ENCODE peak calls at places on chromosomes 1 and 21, in seven cellular contexts. One of them, this sample, is unnamed.

GRCh38 chr1:15961492-15961891 is 14.4 kb downstream of the ZBTB17 start:
- DNase-seq in AG10803: no peak
- DNase-seq in lower lobe of right lung: no peak
- DNase-seq in kidney epithelial cell: no peak
- DNase-seq in suprapubic skin: peak; percentile 31
- DNase-seq in heart right ventricle: no peak
- DNase-seq in brain microvascular endothelial cell: no peak
- DNase-seq in this sample: no peak

GRCh38 chr1:177023710-177024109 is 140.8 kb downstream of the ASTN1 start:
- DNase-seq in AG10803: no peak
- DNase-seq in lower lobe of right lung: no peak
- DNase-seq in kidney epithelial cell: no peak
- DNase-seq in suprapubic skin: no peak
- DNase-seq in heart right ventricle: no peak
- DNase-seq in brain microvascular endothelial cell: no peak
- DNase-seq in this sample: no peak

GRCh38 chr1:206926286-206926685 is 4.5 kb upstream of the FCMR start:
- DNase-seq in AG10803: no peak
- DNase-seq in lower lobe of right lung: no peak
- DNase-seq in kidney epithelial cell: no peak
- DNase-seq in suprapubic skin: no peak
- DNase-seq in heart right ventricle: no peak
- DNase-seq in brain microvascular endothelial cell: no peak
- DNase-seq in this sample: no peak

GRCh38 chr21:38027901-38028300 is 111.6 kb upstream of the KCNJ6 start:
- DNase-seq in AG10803: peak; percentile 26
- DNase-seq in lower lobe of right lung: no peak
- DNase-seq in kidney epithelial cell: peak; percentile 19
- DNase-seq in suprapubic skin: no peak
- DNase-seq in heart right ventricle: no peak
- DNase-seq in brain microvascular endothelial cell: peak; percentile 5
- DNase-seq in this sample: no peak

GRCh38 chr1:59879556-59879955 is 47.0 kb downstream of the CYP2J2 start:
- DNase-seq in AG10803: peak; percentile 64
- DNase-seq in lower lobe of right lung: peak; percentile 66
- DNase-seq in kidney epithelial cell: peak; percentile 48
- DNase-seq in suprapubic skin: no peak
- DNase-seq in heart right ventricle: peak; percentile 34
- DNase-seq in brain microvascular endothelial cell: peak; percentile 72
- DNase-seq in this sample: peak; percentile 67

GRCh38 chr1:202710070-202711025 is at the start of gene SYT2:
- DNase-seq in AG10803: no peak
- DNase-seq in lower lobe of right lung: no peak
- DNase-seq in kidney epithelial cell: no peak
- DNase-seq in suprapubic skin: peak; percentile 62
- DNase-seq in heart right ventricle: no peak
- DNase-seq in brain microvascular endothelial cell: no peak
- DNase-seq in this sample: no peak

GRCh38 chr21:18553786-18554185 is 150.2 kb upstream of the TMPRSS15 start:
- DNase-seq in AG10803: no peak
- DNase-seq in lower lobe of right lung: no peak
- DNase-seq in kidney epithelial cell: no peak
- DNase-seq in suprapubic skin: no peak
- DNase-seq in heart right ventricle: no peak
- DNase-seq in brain microvascular endothelial cell: no peak
- DNase-seq in this sample: no peak

GRCh38 chr1:28915036-28915895 is 897 bp downstream of the EPB41 start:
- DNase-seq in AG10803: no peak
- DNase-seq in lower lobe of right lung: peak; percentile 55
- DNase-seq in kidney epithelial cell: no peak
- DNase-seq in suprapubic skin: no peak
- DNase-seq in heart right ventricle: no peak
- DNase-seq in brain microvascular endothelial cell: no peak
- DNase-seq in this sample: peak; percentile 29

GRCh38 chr1:198970919-198971318 is 332.1 kb downstream of the PTPRC start:
- DNase-seq in AG10803: peak; percentile 40
- DNase-seq in lower lobe of right lung: no peak
- DNase-seq in kidney epithelial cell: no peak
- DNase-seq in suprapubic skin: no peak
- DNase-seq in heart right ventricle: no peak
- DNase-seq in brain microvascular endothelial cell: no peak
- DNase-seq in this sample: peak; percentile 11

GRCh38 chr1:69109276-69109675 is 458.4 kb upstream of the LRRC7 start:
- DNase-seq in AG10803: no peak
- DNase-seq in lower lobe of right lung: no peak
- DNase-seq in kidney epithelial cell: no peak
- DNase-seq in suprapubic skin: no peak
- DNase-seq in heart right ventricle: no peak
- DNase-seq in brain microvascular endothelial cell: no peak
- DNase-seq in this sample: no peak

GRCh38 chr1:107147813-107148212 is 7.0 kb downstream of the NTNG1 start:
- DNase-seq in AG10803: peak; percentile 42
- DNase-seq in lower lobe of right lung: no peak
- DNase-seq in kidney epithelial cell: no peak
- DNase-seq in suprapubic skin: no peak
- DNase-seq in heart right ventricle: no peak
- DNase-seq in brain microvascular endothelial cell: no peak
- DNase-seq in this sample: no peak

GRCh38 chr1:216456682-216457081 is 33.4 kb upstream of the USH2A start:
- DNase-seq in AG10803: peak; percentile 11
- DNase-seq in lower lobe of right lung: no peak
- DNase-seq in kidney epithelial cell: no peak
- DNase-seq in suprapubic skin: no peak
- DNase-seq in heart right ventricle: no peak
- DNase-seq in brain microvascular endothelial cell: peak; percentile 91
- DNase-seq in this sample: peak; percentile 92

DNA sequence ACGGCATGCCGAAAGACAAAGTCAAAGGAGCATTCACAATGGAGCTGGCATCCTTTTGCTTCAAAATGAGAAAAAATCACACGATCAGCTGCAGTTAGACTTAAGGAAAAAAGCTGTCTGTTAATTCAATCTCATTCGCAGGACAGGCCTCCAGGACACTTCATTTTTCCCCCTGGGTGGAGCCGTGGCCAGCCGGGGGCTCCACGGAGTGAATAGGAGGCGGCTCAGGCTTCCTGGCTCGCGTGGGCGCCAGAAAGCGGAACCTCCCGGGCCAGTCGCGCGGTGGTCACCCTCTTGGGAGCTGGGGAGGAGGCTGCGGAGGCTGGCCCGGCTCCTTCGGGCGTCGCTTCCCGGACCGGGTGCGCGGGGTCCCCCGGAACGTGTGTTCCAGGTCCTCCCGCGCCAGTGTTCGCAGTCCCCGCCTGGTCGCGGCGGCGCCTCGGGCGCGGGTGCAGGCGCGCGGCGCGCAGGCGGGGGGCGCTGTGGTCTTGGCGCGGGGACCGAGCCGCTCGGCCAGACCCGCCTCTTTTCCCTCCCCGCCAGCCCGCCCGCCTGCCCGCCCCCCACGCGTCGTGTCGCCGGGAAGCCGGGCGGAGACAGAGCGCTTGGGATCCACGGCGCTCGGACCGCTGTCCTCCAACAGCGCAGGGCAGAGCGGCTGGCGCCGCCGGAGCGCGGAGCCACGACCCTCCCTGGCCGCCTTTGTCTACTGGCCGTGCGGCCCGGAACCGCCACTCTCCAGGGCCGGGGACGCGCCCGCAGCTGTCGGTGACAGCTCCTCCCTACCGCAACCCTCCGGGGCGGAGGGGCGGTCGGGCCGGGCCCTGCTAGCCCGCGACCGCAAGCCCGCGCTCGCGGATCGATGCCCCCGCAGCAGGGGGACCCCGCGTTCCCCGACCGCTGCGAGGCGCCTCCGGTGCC is at the start of gene RHOU:
- DNase-seq in AG10803: peak; percentile 50
- DNase-seq in lower lobe of right lung: peak; percentile 87
- DNase-seq in kidney epithelial cell: no peak
- DNase-seq in suprapubic skin: peak; percentile 84
- DNase-seq in heart right ventricle: peak; percentile 83
- DNase-seq in brain microvascular endothelial cell: no peak
- DNase-seq in this sample: peak; percentile 27
- TF ChIP-seq CTCF in AG10803: peak; percentile 33
- TF ChIP-seq CTCF in lower lobe of right lung: peak; percentile 72
- TF ChIP-seq CTCF in kidney epithelial cell: peak; percentile 17
- TF ChIP-seq CTCF in suprapubic skin: peak; percentile 24
- TF ChIP-seq CTCF in heart right ventricle: peak; percentile 90
- TF ChIP-seq CTCF in brain microvascular endothelial cell: peak; percentile 15
- TF ChIP-seq CTCF in this sample: no peak

DNA sequence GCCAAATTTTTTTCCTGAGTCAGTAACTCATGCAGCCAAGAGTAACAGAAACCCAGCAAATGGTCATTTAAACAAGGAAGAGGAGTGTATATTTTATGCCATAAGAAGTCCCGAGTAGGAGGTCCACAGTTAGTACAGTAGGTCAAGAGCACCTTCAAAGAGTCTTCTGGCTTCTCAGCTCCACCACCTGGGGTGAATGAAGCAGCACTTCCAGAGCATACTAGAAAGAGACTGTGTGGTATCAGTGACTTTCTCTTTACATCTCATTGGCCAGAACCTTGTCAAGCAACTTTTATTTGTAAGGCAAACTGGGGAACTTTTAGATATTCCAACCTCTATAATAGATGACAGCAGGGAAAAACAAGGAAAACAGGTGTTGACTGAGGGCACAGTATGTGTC is 71.7 kb downstream of the ODF2L start:
- DNase-seq in AG10803: no peak
- DNase-seq in lower lobe of right lung: no peak
- DNase-seq in kidney epithelial cell: no peak
- DNase-seq in suprapubic skin: no peak
- DNase-seq in heart right ventricle: no peak
- DNase-seq in brain microvascular endothelial cell: no peak
- DNase-seq in this sample: no peak
- H3K4me3 ChIP-seq in AG10803: no peak overlapping the region
- H3K4me3 ChIP-seq in lower lobe of right lung: no peak overlapping the region
- H3K4me3 ChIP-seq in kidney epithelial cell: no peak overlapping the region
- H3K4me3 ChIP-seq in suprapubic skin: no peak overlapping the region
- H3K4me3 ChIP-seq in heart right ventricle: no peak overlapping the region
- H3K4me3 ChIP-seq in brain microvascular endothelial cell: no peak overlapping the region
- H3K4me3 ChIP-seq in this sample: no peak overlapping the region

GRCh38 chr1:85606414-85606800 is 25.8 kb downstream of the CCN1 start:
- DNase-seq in AG10803: peak; percentile 36
- DNase-seq in lower lobe of right lung: no peak
- DNase-seq in kidney epithelial cell: no peak
- DNase-seq in suprapubic skin: no peak
- DNase-seq in heart right ventricle: no peak
- DNase-seq in brain microvascular endothelial cell: no peak
- DNase-seq in this sample: peak; percentile 52

GRCh38 chr1:85607126-85607912 is 26.8 kb downstream of the CCN1 start:
- DNase-seq in AG10803: peak; percentile 100
- DNase-seq in lower lobe of right lung: no peak
- DNase-seq in kidney epithelial cell: peak; percentile 99
- DNase-seq in suprapubic skin: no peak
- DNase-seq in heart right ventricle: no peak
- DNase-seq in brain microvascular endothelial cell: peak; percentile 100
- DNase-seq in this sample: peak; percentile 100

GRCh38 chr1:85604598-85604997 is 24.0 kb downstream of the CCN1 start:
- DNase-seq in AG10803: no peak
- DNase-seq in lower lobe of right lung: no peak
- DNase-seq in kidney epithelial cell: no peak
- DNase-seq in suprapubic skin: no peak
- DNase-seq in heart right ventricle: no peak
- DNase-seq in brain microvascular endothelial cell: no peak
- DNase-seq in this sample: no peak

GRCh38 chr1:85607913-85608250 is 27.3 kb downstream of the CCN1 start:
- DNase-seq in AG10803: peak; percentile 61
- DNase-seq in lower lobe of right lung: no peak
- DNase-seq in kidney epithelial cell: no peak
- DNase-seq in suprapubic skin: no peak
- DNase-seq in heart right ventricle: no peak
- DNase-seq in brain microvascular endothelial cell: no peak
- DNase-seq in this sample: no peak

DNA sequence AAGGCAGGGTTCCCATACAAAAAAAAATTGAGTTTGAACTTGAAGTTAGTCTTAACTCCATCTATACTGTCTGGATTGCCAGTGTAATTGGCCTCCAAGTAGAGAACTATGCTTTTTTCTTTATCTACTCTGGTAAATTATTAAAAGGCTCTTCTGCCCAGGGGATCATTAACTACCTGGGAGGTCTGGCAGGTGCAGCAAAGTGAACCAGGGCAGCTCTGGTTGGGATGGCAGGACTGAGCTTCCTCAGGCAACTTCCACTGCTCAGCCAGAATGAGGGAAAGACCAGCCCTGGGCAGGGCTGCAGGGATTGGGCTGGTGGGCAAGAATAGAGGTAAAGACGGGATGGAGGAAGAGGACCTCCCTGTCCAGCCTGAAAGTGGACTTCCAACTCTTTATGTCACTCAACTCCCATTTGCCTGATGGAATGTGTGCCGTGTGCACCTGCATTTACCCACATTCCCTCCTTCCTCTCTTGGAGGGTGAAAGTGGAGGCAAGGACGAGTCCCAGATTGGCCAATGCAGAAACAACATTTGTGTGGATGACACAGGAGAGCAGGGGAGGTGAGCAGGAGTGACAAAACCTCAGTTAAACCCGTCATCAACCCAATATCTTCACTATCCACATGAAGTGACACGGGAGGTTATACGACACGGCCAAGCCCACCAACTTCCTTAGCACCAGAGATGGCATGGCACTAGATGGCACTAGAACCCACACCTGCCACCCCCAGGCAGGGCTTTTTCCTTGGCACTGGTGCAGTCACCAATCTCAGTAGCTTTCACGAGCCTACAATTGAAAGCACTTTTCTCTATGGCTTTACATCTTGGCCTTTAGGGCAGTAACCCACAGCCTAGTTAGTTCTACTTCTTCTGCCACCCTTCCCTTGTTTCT is 25.2 kb downstream of the CCN1 start:
- DNase-seq in AG10803: no peak
- DNase-seq in lower lobe of right lung: no peak
- DNase-seq in kidney epithelial cell: no peak
- DNase-seq in suprapubic skin: no peak
- DNase-seq in heart right ventricle: no peak
- DNase-seq in brain microvascular endothelial cell: no peak
- DNase-seq in this sample: no peak
- TF ChIP-seq CTCF in AG10803: no peak
- TF ChIP-seq CTCF in lower lobe of right lung: no peak
- TF ChIP-seq CTCF in kidney epithelial cell: no peak
- TF ChIP-seq CTCF in suprapubic skin: no peak
- TF ChIP-seq CTCF in heart right ventricle: peak; percentile 36
- TF ChIP-seq CTCF in brain microvascular endothelial cell: no peak
- TF ChIP-seq CTCF in this sample: peak; percentile 4

DNA sequence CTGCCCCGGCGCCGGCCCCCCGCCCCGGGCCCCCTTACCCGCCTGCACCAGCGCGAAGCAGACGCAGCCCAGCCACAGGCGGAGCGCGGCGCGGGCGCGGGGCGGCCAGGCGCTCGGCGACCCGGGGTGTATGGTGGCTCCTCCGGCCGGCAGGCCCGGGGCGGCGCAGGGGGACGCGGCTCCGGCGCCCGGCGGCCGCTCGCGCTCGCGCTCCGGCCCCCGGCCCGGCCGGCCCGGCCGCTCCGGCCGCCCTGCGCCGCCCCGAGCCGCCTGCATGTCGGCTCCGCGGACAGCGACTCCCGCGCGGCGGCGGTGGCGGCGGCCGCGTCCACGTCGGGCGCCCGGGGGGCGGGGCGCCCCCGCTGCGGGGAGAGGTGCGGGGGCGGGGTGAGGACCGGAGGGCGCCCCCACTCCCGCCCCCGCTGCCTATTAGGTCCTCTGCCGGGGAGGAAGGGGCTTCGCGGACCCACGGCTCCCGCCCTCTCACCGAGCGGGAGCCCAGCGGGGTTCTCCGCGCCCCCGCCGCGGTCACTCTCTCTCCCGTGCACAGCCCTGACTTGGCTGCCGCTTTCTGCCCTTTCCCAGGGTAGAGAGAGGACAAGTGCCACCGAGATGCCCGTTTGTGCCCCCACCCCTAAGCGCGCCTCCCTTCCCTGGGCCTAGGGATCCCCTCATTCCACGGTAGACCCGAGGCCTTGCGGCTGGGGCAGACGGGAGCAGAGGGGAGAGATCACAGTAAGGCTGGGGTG is at the start of gene FNDC5:
- DNase-seq in AG10803: no peak
- DNase-seq in lower lobe of right lung: no peak
- DNase-seq in kidney epithelial cell: no peak
- DNase-seq in suprapubic skin: no peak
- DNase-seq in heart right ventricle: peak; percentile 41
- DNase-seq in brain microvascular endothelial cell: no peak
- DNase-seq in this sample: no peak
- H3K4me3 ChIP-seq in AG10803: peak within 1 kb of the TSS; percentile 48
- H3K4me3 ChIP-seq in lower lobe of right lung: peak within 1 kb of the TSS; percentile 43
- H3K4me3 ChIP-seq in kidney epithelial cell: peak within 1 kb of the TSS; percentile 32
- H3K4me3 ChIP-seq in suprapubic skin: peak within 1 kb of the TSS; percentile 48
- H3K4me3 ChIP-seq in heart right ventricle: peak within 1 kb of the TSS; percentile 42
- H3K4me3 ChIP-seq in brain microvascular endothelial cell: peak within 1 kb of the TSS; percentile 47
- H3K4me3 ChIP-seq in this sample: peak within 1 kb of the TSS; percentile 48